ENCODE peak calls at places on chromosomes 3 and 15, in nine cellular contexts. X, I, U, H, O, Z, A, W and Q are unnamed samples.

GRCh38 chr15:67126551-67127333 is 61.3 kb downstream of the SMAD3 start:
- DNase-seq in X (peak), I (no peak), U (no peak), H (no peak), O (peak), Z (no peak), A (peak), W (no peak), Q (no peak)

GRCh38 chr3:40546811-40547210 is 22.1 kb downstream of the ZNF621 start:
- DNase-seq in X (peak), I (no peak), U (no peak), H (peak), O (peak), Z (no peak), A (peak), W (no peak), Q (no peak)

GRCh38 chr15:29962404-29962803 is 120.4 kb upstream of the GOLGA8J start:
- DNase-seq in X (no peak), I (no peak), U (peak), H (peak), O (no peak), Z (no peak), A (no peak), W (no peak), Q (no peak)

GRCh38 chr15:77475898-77476297 is 55.2 kb downstream of the HMG20A start:
- DNase-seq in X (no peak), I (no peak), U (peak), H (peak), O (no peak), Z (no peak), A (no peak), W (no peak), Q (no peak)

GRCh38 chr3:107663266-107663665 is 140.5 kb downstream of the BBX start:
- DNase-seq in X (no peak), I (no peak), U (no peak), H (no peak), O (no peak), Z (no peak), A (no peak), W (no peak), Q (no peak)

GRCh38 chr15:77019476-77020331 is 24.8 kb downstream of the PSTPIP1 start:
- DNase-seq in X (peak), I (no peak), U (no peak), H (no peak), O (no peak), Z (no peak), A (no peak), W (no peak), Q (no peak)

GRCh38 chr3:47134311-47134710 is 29.6 kb downstream of the SETD2 start:
- DNase-seq in X (no peak), I (no peak), U (no peak), H (no peak), O (no peak), Z (no peak), A (no peak), W (no peak), Q (no peak)

GRCh38 chr3:127628788-127629456 is at the start of gene PODXL2:
- DNase-seq in X (peak), I (peak), U (peak), H (peak), O (peak), Z (peak), A (peak), W (peak), Q (peak)

GRCh38 chr15:73927476-73928240 is 1.4 kb downstream of the LOXL1 start:
- DNase-seq in X (peak), I (peak), U (peak), H (peak), O (peak), Z (peak), A (peak), W (peak), Q (no peak)

GRCh38 chr15:89822951-89823701 is 8.5 kb upstream of the ANPEP start:
- DNase-seq in X (peak), I (peak), U (no peak), H (no peak), O (no peak), Z (no peak), A (peak), W (no peak), Q (no peak)

GRCh38 chr3:98962189-98962930 is 60.9 kb upstream of the DCBLD2 start:
- DNase-seq in X (peak), I (no peak), U (no peak), H (no peak), O (peak), Z (no peak), A (peak), W (peak), Q (no peak)

GRCh38 chr3:100032262-100032661 is 82.0 kb downstream of the FILIP1L start:
- DNase-seq in X (peak), I (no peak), U (no peak), H (no peak), O (no peak), Z (no peak), A (peak), W (no peak), Q (no peak)

GRCh38 chr15:33115191-33115861 is 79.2 kb downstream of the FMN1 start:
- DNase-seq in X (no peak), I (no peak), U (peak), H (no peak), O (no peak), Z (no peak), A (no peak), W (no peak), Q (no peak)

GRCh38 chr3:139893264-139893962 is 41.6 kb upstream of the CLSTN2 start:
- DNase-seq in X (no peak), I (no peak), U (no peak), H (no peak), O (no peak), Z (no peak), A (no peak), W (no peak), Q (no peak)

GRCh38 chr3:115644391-115644790 is 21.1 kb downstream of the GAP43 start:
- DNase-seq in X (no peak), I (no peak), U (no peak), H (no peak), O (no peak), Z (no peak), A (no peak), W (no peak), Q (no peak)

GRCh38 chr3:7576506-7576905 is 715.6 kb downstream of the GRM7 start:
- DNase-seq in X (no peak), I (no peak), U (no peak), H (no peak), O (no peak), Z (no peak), A (no peak), W (no peak), Q (no peak)

GRCh38 chr3:7577513-7577912 is 716.6 kb downstream of the GRM7 start:
- DNase-seq in X (no peak), I (peak), U (no peak), H (no peak), O (no peak), Z (no peak), A (no peak), W (no peak), Q (no peak)

GRCh38 chr3:7585052-7585451 is 724.1 kb downstream of the GRM7 start:
- DNase-seq in X (no peak), I (no peak), U (no peak), H (no peak), O (no peak), Z (peak), A (no peak), W (no peak), Q (no peak)

DNA sequence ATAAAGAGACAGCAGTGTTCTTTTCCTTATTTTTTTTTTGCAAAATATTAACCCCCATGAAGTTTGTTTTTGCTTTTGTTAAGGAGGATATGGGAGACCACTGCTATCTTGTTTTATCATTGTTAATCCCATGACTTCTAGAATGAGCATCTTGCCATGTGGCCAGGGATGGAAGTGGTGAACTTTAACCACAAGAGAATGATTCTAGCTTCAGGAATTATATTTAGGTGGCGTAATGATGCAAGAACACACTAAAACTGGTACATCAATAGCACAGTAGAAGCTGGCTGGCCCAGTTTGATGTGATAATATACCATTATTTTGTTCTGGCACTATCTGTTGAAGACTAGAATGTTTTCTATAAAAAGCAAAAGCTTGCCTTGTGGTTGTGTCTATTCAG is 720.9 kb downstream of the GRM7 start:
- DNase-seq in X (no peak), I (no peak), U (no peak), H (no peak), O (no peak), Z (no peak), A (no peak), W (no peak), Q (no peak)
- H3K4me2 ChIP-seq in X (no peak), I (no peak), U (no peak), H (no peak), O (no peak), Z (no peak), A (no peak), W (no peak), Q (no peak)

GRCh38 chr3:142649996-142650693 is 54.0 kb downstream of the PLS1 start:
- DNase-seq in X (no peak), I (no peak), U (no peak), H (no peak), O (no peak), Z (no peak), A (no peak), W (no peak), Q (no peak)

GRCh38 chr3:142645236-142645793 is 49.1 kb downstream of the PLS1 start:
- DNase-seq in X (peak), I (no peak), U (no peak), H (no peak), O (peak), Z (no peak), A (peak), W (peak), Q (no peak)

GRCh38 chr3:142648950-142649349 is 52.8 kb downstream of the PLS1 start:
- DNase-seq in X (no peak), I (no peak), U (no peak), H (no peak), O (no peak), Z (no peak), A (peak), W (no peak), Q (no peak)

GRCh38 chr3:142646020-142646783 is 50.0 kb downstream of the PLS1 start:
- DNase-seq in X (no peak), I (no peak), U (no peak), H (no peak), O (no peak), Z (no peak), A (no peak), W (no peak), Q (no peak)

DNA sequence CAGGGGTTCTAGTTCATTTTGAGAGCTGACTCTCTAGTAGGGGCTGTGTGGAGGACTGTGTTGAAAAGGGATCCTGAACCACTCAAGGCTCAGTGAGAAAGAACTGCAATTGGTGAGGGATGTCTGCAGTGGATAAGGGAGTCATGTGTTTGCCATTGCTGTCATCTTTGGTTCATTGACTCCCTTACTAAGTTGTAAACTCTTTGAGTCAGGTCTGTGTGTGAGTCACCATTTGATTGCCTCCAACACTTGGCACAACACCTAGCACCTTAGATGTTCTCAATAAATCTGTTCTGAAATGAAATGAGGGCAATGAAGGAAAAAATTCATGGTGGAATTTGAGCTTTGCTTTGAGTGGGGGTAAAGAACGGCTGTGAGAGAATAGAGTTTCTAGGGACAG is 51.7 kb downstream of the PLS1 start:
- DNase-seq in X (peak), I (no peak), U (no peak), H (no peak), O (peak), Z (no peak), A (peak), W (peak), Q (no peak)
- TF ChIP-seq EZH2phosphoT487 in X (no peak), I (no peak), U (no peak), H (no peak), O (no peak), Z (no peak), A (no peak), W (no peak), Q (no peak)

GRCh38 chr3:169777822-169778221 is 4.6 kb downstream of the MYNN start:
- DNase-seq in X (no peak), I (no peak), U (no peak), H (no peak), O (no peak), Z (no peak), A (no peak), W (no peak), Q (no peak)
- H3K4me2 ChIP-seq in X (no peak), I (no peak), U (no peak), H (no peak), O (no peak), Z (no peak), A (no peak), W (no peak), Q (no peak)

GRCh38 chr3:33848624-33849347 is 50.4 kb downstream of the PDCD6IP start:
- DNase-seq in X (no peak), I (no peak), U (peak), H (peak), O (no peak), Z (no peak), A (no peak), W (no peak), Q (no peak)
- TF ChIP-seq EZH2phosphoT487 in X (no peak), I (no peak), U (no peak), H (no peak), O (no peak), Z (no peak), A (no peak), W (no peak), Q (no peak)

DNA sequence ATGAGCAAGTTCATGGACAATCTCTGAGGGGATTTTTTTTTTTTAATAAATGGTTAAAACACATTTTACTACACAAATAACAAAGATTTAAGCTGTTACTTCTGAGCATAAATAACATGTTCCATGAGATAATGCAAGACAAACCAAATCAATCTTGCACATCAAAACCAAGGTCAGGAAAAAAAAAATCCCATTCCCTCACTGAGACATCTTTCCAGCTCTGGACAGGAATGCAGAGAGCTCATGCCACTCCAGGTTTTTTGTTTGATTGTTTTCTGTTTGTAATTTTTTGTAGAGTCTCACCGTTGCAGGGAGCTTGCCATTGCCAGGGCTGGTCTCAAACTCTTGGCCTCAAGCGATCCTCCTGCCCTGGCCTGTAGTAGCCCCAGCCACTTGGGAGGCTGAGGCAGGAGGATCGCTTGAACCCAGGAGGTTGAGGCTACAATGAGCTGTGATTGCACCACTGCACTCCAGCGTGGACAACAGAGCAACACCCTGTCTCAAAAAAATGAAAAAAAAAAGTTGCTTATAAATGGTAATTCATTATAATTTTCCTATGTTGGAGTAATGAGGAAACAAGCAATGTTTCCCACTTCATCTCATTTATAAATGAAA is 14.0 kb downstream of the OSBPL10 start:
- DNase-seq in X (no peak), I (no peak), U (no peak), H (no peak), O (no peak), Z (no peak), A (no peak), W (no peak), Q (no peak)
- H3K4me2 ChIP-seq in X (no peak), I (no peak), U (peak), H (no peak), O (no peak), Z (no peak), A (peak), W (peak), Q (peak)

DNA sequence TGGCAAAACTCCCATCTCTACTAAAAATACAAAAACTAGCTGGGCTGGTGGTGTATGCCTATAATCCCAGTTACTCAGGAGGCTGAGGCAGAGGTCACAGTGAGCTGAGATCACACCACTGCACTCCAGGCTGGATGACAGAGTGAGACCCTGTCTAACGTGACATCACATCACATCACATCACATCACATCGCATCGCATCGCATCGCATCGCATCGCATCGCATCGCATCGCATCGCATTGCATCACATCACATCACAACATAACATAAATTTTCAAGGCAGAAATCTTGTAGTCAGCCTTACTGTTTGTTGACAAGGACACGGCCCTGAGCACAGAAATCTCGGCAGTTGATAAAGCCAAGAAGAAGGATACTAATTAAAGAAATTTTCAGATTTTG is 44.5 kb downstream of the RBM6 start:
- DNase-seq in X (no peak), I (no peak), U (no peak), H (no peak), O (no peak), Z (no peak), A (no peak), W (no peak), Q (no peak)
- TF ChIP-seq EZH2phosphoT487 in X (no peak), I (no peak), U (no peak), H (no peak), O (no peak), Z (no peak), A (no peak), W (no peak), Q (no peak)